ENCODE peak calls at places on chromosome 1, in ten cellular contexts. N is AG04449; L is activated CD4-positive, alpha-beta T cell treated with anti-CD3 and anti-CD28 coated beads for 48 hours; E is HCT116; V is right cardiac atrium; Q is stimulated activated naive B cell treated with anti-CD40 and anti-IgM and Interleukin-4, amounts not matched to agents 10 μg/mL and 1 μg/mL and 100 μg/mL, for 72 hours; M is suprapubic skin; G is amygdala; W is non-pigmented ciliary epithelial cell; Z is cardiac muscle cell. F is an unnamed sample.

GRCh38 chr1:21045351-21045750 is 131.3 kb downstream of the EIF4G3 start:
- DNase-seq in E (no peak), Q (no peak), V (no peak), M (no peak), W (no peak), N (no peak), Z (no peak), G (no peak), L (no peak), F (no peak)

GRCh38 chr1:84103197-84103992 is 40.7 kb upstream of the PRKACB start:
- DNase-seq in G (peak), V (peak), Z (peak), W (peak), E (peak), L (peak), Q (no peak), M (no peak), N (peak), F (peak)

GRCh38 chr1:50289495-50289894 is 133.7 kb downstream of the DMRTA2 start:
- DNase-seq in E (no peak), V (no peak), M (no peak), Q (no peak), Z (no peak), N (no peak), G (no peak), W (no peak), L (no peak), F (no peak)

GRCh38 chr1:92820024-92820423 is 11.8 kb upstream of the RPL5 start:
- DNase-seq in E (no peak), M (no peak), L (no peak), W (no peak), V (no peak), N (no peak), G (no peak), Z (no peak), Q (no peak), F (no peak)

GRCh38 chr1:105830614-105831146 is 1225.8 kb upstream of the PRMT6 start:
- DNase-seq in Z (no peak), W (no peak), G (no peak), M (no peak), L (no peak), Q (no peak), V (no peak), E (no peak), N (no peak), F (no peak)

GRCh38 chr1:89624715-89625323 is 8.1 kb upstream of the LRRC8C start:
- DNase-seq in G (no peak), V (no peak), L (no peak), N (no peak), Z (no peak), E (no peak), Q (no peak), W (no peak), M (no peak), F (no peak)

GRCh38 chr1:165644064-165644735 is 13.2 kb downstream of the MGST3 start:
- DNase-seq in Q (no peak), W (no peak), V (no peak), L (no peak), M (no peak), Z (no peak), G (no peak), N (no peak), E (no peak), F (no peak)

GRCh38 chr1:67393240-67393639 is 37.0 kb downstream of the SERBP1 start:
- DNase-seq in G (no peak), E (no peak), V (peak), N (no peak), Q (no peak), L (no peak), M (no peak), Z (peak), W (no peak), F (no peak)

GRCh38 chr1:26092422-26092821 is 19.2 kb upstream of the PDIK1L start:
- DNase-seq in L (no peak), G (no peak), N (no peak), Q (no peak), V (no peak), E (no peak), M (no peak), Z (no peak), W (no peak), F (no peak)

GRCh38 chr1:185969028-185969427 is 234.8 kb downstream of the HMCN1 start:
- DNase-seq in M (no peak), V (no peak), W (no peak), E (no peak), N (no peak), G (no peak), L (no peak), Z (no peak), Q (no peak), F (no peak)

GRCh38 chr1:30691480-30691879 is 31.9 kb downstream of the MATN1 start:
- DNase-seq in G (no peak), W (no peak), Z (no peak), N (no peak), Q (no peak), M (no peak), E (no peak), V (no peak), L (no peak), F (no peak)

GRCh38 chr1:226738995-226739695 is at the start of gene ITPKB:
- DNase-seq in V (peak), L (peak), E (no peak), N (no peak), W (peak), G (no peak), Z (peak), M (no peak), Q (peak), F (peak)